ENCODE peak calls at places on chromosomes 1 and 21, in eight cellular contexts. H, Q, P, K, M, I, O and N are unnamed samples.

GRCh38 chr21:42360317-42360716 is 6.0 kb downstream of the TFF1 start:
- DNase-seq in H (no peak), P (no peak), Q (no peak), O (no peak), M (no peak), I (no peak), K (no peak), N (no peak)

GRCh38 chr1:183070923-183071618 is 47.9 kb downstream of the LAMC1 start:
- DNase-seq in O (peak), K (peak), Q (no peak), H (peak), I (no peak), P (peak), M (no peak), N (peak)

GRCh38 chr1:234617986-234618725 is 8.2 kb upstream of the IRF2BP2 start:
- DNase-seq in O (peak), I (no peak), M (no peak), H (no peak), P (peak), K (no peak), Q (no peak), N (no peak)

GRCh38 chr1:36816348-36816747 is 218.0 kb downstream of the GRIK3 start:
- DNase-seq in O (no peak), I (no peak), Q (no peak), P (no peak), M (no peak), H (no peak), K (no peak), N (no peak)

GRCh38 chr21:41387824-41388223 is 26.0 kb downstream of the MX2 start:
- DNase-seq in M (no peak), H (no peak), K (no peak), P (no peak), Q (no peak), O (no peak), I (no peak), N (no peak)

GRCh38 chr1:209672705-209673630 is 2.2 kb upstream of the G0S2 start:
- DNase-seq in I (no peak), Q (no peak), M (no peak), P (peak), K (no peak), O (peak), H (no peak), N (no peak)

GRCh38 chr1:25033828-25034451 is 103.9 kb upstream of the RUNX3 start:
- DNase-seq in M (no peak), O (no peak), I (no peak), P (no peak), K (no peak), H (no peak), Q (no peak), N (no peak)

GRCh38 chr1:70017770-70018169 is 187.6 kb downstream of the LRRC40 start:
- DNase-seq in I (no peak), H (no peak), P (peak), Q (no peak), M (no peak), K (no peak), O (no peak), N (no peak)

GRCh38 chr21:31987696-31988095 is 114.9 kb downstream of the HUNK start:
- DNase-seq in H (no peak), Q (no peak), K (no peak), M (no peak), I (no peak), P (no peak), O (no peak), N (no peak)

GRCh38 chr1:184753608-184754478 is 815 bp downstream of the EDEM3 start:
- DNase-seq in P (peak), Q (no peak), H (no peak), I (no peak), K (peak), M (peak), O (peak), N (peak)

GRCh38 chr1:184800876-184801275 is 46.2 kb upstream of the EDEM3 start:
- DNase-seq in O (no peak), H (no peak), P (no peak), M (no peak), I (no peak), K (no peak), Q (no peak), N (no peak)

GRCh38 chr1:184975208-184975875 is 1.0 kb upstream of the NIBAN1 start:
- DNase-seq in M (no peak), O (no peak), P (no peak), H (no peak), K (no peak), I (no peak), Q (no peak), N (no peak)

GRCh38 chr1:179761296-179761695 is 18.2 kb downstream of the FAM163A start:
- DNase-seq in K (no peak), M (no peak), H (no peak), P (no peak), I (no peak), Q (no peak), O (no peak), N (no peak)

GRCh38 chr1:3000214-3000613 is 21.1 kb upstream of the ACTRT2 start:
- DNase-seq in O (no peak), H (no peak), P (no peak), I (no peak), M (no peak), Q (no peak), K (no peak), N (no peak)